ENCODE peak calls at places on chromosomes 5 and 9, in ten cellular contexts. O is cardiac muscle cell; D is colonic mucosa; F is neural progenitor cell; V is GM12878; P is body of pancreas; M is right atrium auricular region; E is CD4-positive, CD25-positive, alpha-beta regulatory T cell; C is transverse colon; W is heart right ventricle. H is an unnamed sample. For H3K36me3, the result is how much of the 10 kb centered on the place peaks cover.

GRCh38 chr5:102600964-102601363 is 102.2 kb upstream of the SLCO6A1 start:
- DNase-seq in O (no peak), F (no peak), D (no peak), M (no peak), V (no peak), P (no peak), C (no peak), E (no peak), W (no peak), H (no peak)

GRCh38 chr9:134130503-134131375 is 5.1 kb upstream of the WDR5 start:
- DNase-seq in F (peak), D (no peak), M (no peak), W (peak), O (peak), V (no peak), P (peak), C (peak), E (no peak), H (peak)

GRCh38 chr5:124872615-124873014 is 126.2 kb upstream of the ZNF608 start:
- DNase-seq in W (no peak), E (no peak), M (no peak), D (no peak), F (no peak), C (no peak), P (no peak), O (no peak), V (no peak), H (no peak)

GRCh38 chr5:51881901-51882300 is 498.7 kb downstream of the ISL1 start:
- DNase-seq in F (peak), V (no peak), C (no peak), D (no peak), M (no peak), P (no peak), E (no peak), O (peak), W (no peak), H (no peak)

GRCh38 chr5:63456279-63456678 is 506.0 kb downstream of the HTR1A start:
- DNase-seq in D (no peak), C (no peak), V (no peak), P (no peak), O (no peak), F (no peak), M (no peak), E (no peak), W (no peak), H (no peak)

GRCh38 chr9:86655147-86655546 is 292.2 kb downstream of the GAS1 start:
- DNase-seq in W (no peak), C (no peak), M (no peak), P (no peak), E (no peak), D (no peak), O (no peak), V (no peak), F (no peak), H (no peak)

GRCh38 chr9:133221177-133221809 is 12.2 kb upstream of the OBP2B start:
- DNase-seq in C (no peak), P (no peak), W (no peak), F (no peak), O (no peak), M (no peak), D (no peak), V (no peak), E (no peak), H (peak)

GRCh38 chr9:75644649-75645048 is 245.8 kb upstream of the PCSK5 start:
- DNase-seq in E (no peak), O (no peak), C (no peak), D (no peak), W (no peak), P (no peak), F (no peak), M (no peak), V (no peak), H (no peak)

GRCh38 chr5:169443249-169443784 is 140.3 kb upstream of the SPDL1 start:
- DNase-seq in E (no peak), M (no peak), D (no peak), F (no peak), O (no peak), W (no peak), C (no peak), P (no peak), V (no peak), H (no peak)

GRCh38 chr9:110842169-110842568 is 173.6 kb downstream of the MUSK start:
- DNase-seq in E (no peak), W (no peak), D (no peak), P (no peak), C (no peak), F (no peak), O (no peak), M (no peak), V (no peak), H (no peak)

GRCh38 chr9:106775960-106776359 is 87.0 kb upstream of the ZNF462 start:
- DNase-seq in C (no peak), E (no peak), F (no peak), V (no peak), W (no peak), M (no peak), O (no peak), P (no peak), D (no peak), H (no peak)

GRCh38 chr5:126358525-126358924 is 64.7 kb upstream of the GRAMD2B start:
- DNase-seq in O (no peak), F (no peak), D (no peak), V (peak), E (no peak), C (no peak), M (no peak), W (no peak), P (no peak), H (no peak)

GRCh38 chr9:76456202-76456926 is 2.6 kb upstream of the GCNT1 start:
- DNase-seq in W (no peak), F (peak), P (peak), C (peak), O (peak), M (no peak), V (no peak), E (peak), D (peak), H (no peak)

GRCh38 chr5:90709323-90710148 is 150.9 kb downstream of the ADGRV1 start:
- DNase-seq in C (peak), F (peak), E (peak), D (peak), W (no peak), O (peak), M (no peak), P (peak), V (no peak), H (peak)

GRCh38 chr9:70588381-70588780 is 173.9 kb upstream of the KLF9 start:
- DNase-seq in D (no peak), E (no peak), W (no peak), O (no peak), M (no peak), P (no peak), V (no peak), C (no peak), F (no peak), H (no peak)
- H3K27ac ChIP-seq in D (no peak), E (no peak), W (peak), O (no peak), M (peak), P (peak), V (no peak), C (peak), F (no peak), H (peak)

DNA sequence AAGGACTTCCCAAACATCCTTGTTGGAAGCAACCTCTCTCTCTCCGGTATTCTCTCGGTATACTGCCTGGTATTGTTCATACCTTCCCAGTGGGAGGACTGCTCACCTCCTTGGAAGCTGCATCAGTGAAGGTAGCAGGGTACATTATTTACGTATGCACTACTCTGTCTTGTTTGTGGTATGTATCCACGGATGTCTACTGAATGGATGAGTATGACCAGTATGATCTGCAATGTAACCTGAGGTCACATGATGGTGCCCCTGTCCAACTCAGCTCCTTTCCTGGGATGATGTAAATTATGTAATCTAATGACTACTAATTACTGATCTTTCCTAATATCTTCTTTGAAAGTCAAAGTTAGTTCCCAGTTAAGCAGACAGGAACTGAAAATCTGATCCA is 32.1 kb downstream of the CEMIP2 start:
- DNase-seq in E (no peak), O (no peak), D (no peak), M (no peak), C (no peak), F (no peak), W (no peak), V (no peak), P (no peak), H (no peak)
- H3K36me3 ChIP-seq in E (half or more), O (under half), D (under half), M (under half), C (under half), F (under half), W (half or more), V (under half), P (under half), H (under half)

GRCh38 chr5:88688981-88689661 is 193.9 kb downstream of the MEF2C start:
- DNase-seq in W (no peak), P (no peak), V (no peak), D (no peak), E (no peak), M (no peak), F (no peak), C (no peak), O (no peak), H (no peak)
- H3K27ac ChIP-seq in W (no peak), P (no peak), V (no peak), D (no peak), E (no peak), M (no peak), F (no peak), C (no peak), O (no peak), H (no peak)

DNA sequence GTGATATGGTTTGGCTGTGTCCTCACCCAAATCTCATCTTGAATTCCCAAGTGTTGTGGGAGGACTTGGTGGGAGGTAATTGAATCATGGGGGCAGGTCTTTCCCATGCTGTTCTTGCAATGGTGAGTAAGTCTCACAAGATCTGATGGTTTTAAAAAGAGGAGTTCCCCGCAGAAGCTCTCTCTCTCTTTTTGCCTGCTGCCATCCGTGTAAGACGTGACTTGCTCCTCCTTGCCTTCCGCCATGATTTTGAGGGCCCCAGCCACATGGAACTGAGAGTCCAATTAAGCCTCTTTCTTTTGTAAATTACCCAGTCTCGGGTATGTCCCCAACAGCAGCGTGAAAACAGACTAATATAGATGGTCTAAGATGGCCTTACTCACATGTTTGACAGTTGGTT is 210.1 kb downstream of the FBXL17 start:
- DNase-seq in E (no peak), F (no peak), P (no peak), O (no peak), D (no peak), M (no peak), C (no peak), V (no peak), W (no peak), H (no peak)
- H3K36me3 ChIP-seq in E (under half), F (under half), P (under half), O (under half), D (under half), M (under half), C (under half), V (under half), W (under half), H (under half)

H was measured in testis.